ENCODE peak calls at places on chromosome 5, in ten cellular contexts. N is sigmoid colon; H is brain pericyte; E is astrocyte of the hippocampus; Q is stimulated activated effector memory CD8-positive, alpha-beta T cell treated with anti-CD3 and anti-CD28 coated beads, Interleukin-12 subunit alpha, Interleukin-12 subunit beta, amount 100 ng/mL, for 72 hours; R is caudate nucleus; U is NCI-H1092 treated with DMSO at 0.1 percent for 48 hours; D is dermis blood vessel endothelial cell; O is GM12891; L is GM03348. C is an unnamed sample.

GRCh38 chr5:151058301-151058700 is 22.5 kb downstream of the TNIP1 start:
- DNase-seq in N (no peak), O (no peak), U (no peak), H (no peak), Q (no peak), L (no peak), D (no peak), E (no peak), R (no peak), C (no peak)

GRCh38 chr5:111432828-111433536 is 79.4 kb downstream of the STARD4 start:
- DNase-seq in L (peak; percentile 18), Q (no peak), H (no peak), E (no peak), O (no peak), N (no peak), D (no peak), R (no peak), U (no peak), C (no peak)

GRCh38 chr5:110951373-110951791 is 120.1 kb upstream of the TSLP start:
- DNase-seq in E (peak; percentile 62), N (no peak), U (no peak), D (no peak), L (no peak), Q (no peak), R (no peak), O (no peak), H (no peak), C (no peak)

GRCh38 chr5:163504091-163504931 is 1.1 kb upstream of the MAT2B start:
- DNase-seq in N (peak; percentile 76), L (peak; percentile 27), U (no peak), D (peak; percentile 59), R (peak; percentile 32), O (no peak), H (peak; percentile 21), Q (peak; percentile 73), E (peak; percentile 86), C (peak; percentile 8)

GRCh38 chr5:171479776-171480125 is 60.3 kb downstream of the FGF18 start:
- DNase-seq in R (no peak), D (no peak), E (no peak), U (no peak), N (no peak), L (no peak), O (no peak), Q (no peak), H (no peak), C (no peak)

GRCh38 chr5:169243651-169244422 is 57.1 kb downstream of the SLIT3 start:
- DNase-seq in Q (no peak), L (no peak), D (no peak), N (no peak), O (no peak), H (no peak), U (no peak), E (no peak), R (peak; percentile 54), C (no peak)

GRCh38 chr5:16582081-16582480 is 34.7 kb downstream of the RETREG1 start:
- DNase-seq in Q (no peak), R (no peak), H (no peak), U (no peak), O (no peak), E (no peak), N (no peak), D (no peak), L (no peak), C (no peak)

GRCh38 chr5:126918624-126918957 is 111.8 kb downstream of the MARCHF3 start:
- DNase-seq in E (no peak), D (peak; percentile 30), H (no peak), U (no peak), Q (no peak), R (no peak), N (no peak), L (no peak), O (no peak), C (no peak)

GRCh38 chr5:37251673-37252072 is 2.5 kb upstream of the CPLANE1 start:
- DNase-seq in Q (no peak), L (no peak), O (no peak), E (no peak), N (no peak), D (no peak), R (no peak), H (no peak), U (no peak), C (no peak)

GRCh38 chr5:68420476-68421344 is 205.2 kb downstream of the PIK3R1 start:
- DNase-seq in R (no peak), O (no peak), E (no peak), L (no peak), U (no peak), D (no peak), H (no peak), N (no peak), Q (no peak), C (no peak)

GRCh38 chr5:135234242-135235000 is 164.6 kb downstream of the MACROH2A1 start:
- DNase-seq in N (peak; percentile 38), H (no peak), R (no peak), U (no peak), O (no peak), E (no peak), L (no peak), Q (no peak), D (no peak), C (no peak)

GRCh38 chr5:10595678-10596309 is 31.9 kb downstream of the ANKRD33B start:
- DNase-seq in O (no peak), L (peak; percentile 88), E (peak; percentile 88), H (peak; percentile 53), R (no peak), Q (peak; percentile 69), U (no peak), D (peak; percentile 88), N (no peak), C (no peak)

GRCh38 chr5:138536665-138537315 is 6.2 kb downstream of the ETF1 start:
- DNase-seq in N (no peak), O (no peak), E (peak; percentile 21), L (peak; percentile 29), U (no peak), D (peak; percentile 49), R (no peak), H (no peak), Q (no peak), C (no peak)

GRCh38 chr5:110414360-110414759 is 312.1 kb downstream of the TMEM232 start:
- DNase-seq in D (no peak), O (no peak), R (no peak), U (no peak), Q (no peak), E (peak; percentile 42), H (no peak), L (peak; percentile 36), N (no peak), C (no peak)

GRCh38 chr5:14268236-14268701 is 125.1 kb downstream of the TRIO start:
- DNase-seq in U (no peak), N (no peak), L (peak; percentile 64), O (no peak), D (peak; percentile 77), R (no peak), E (peak; percentile 83), Q (no peak), H (no peak), C (no peak)

GRCh38 chr5:127447822-127448221 is 69.6 kb upstream of the PRRC1 start:
- DNase-seq in D (no peak), E (peak; percentile 45), L (no peak), O (no peak), U (no peak), H (no peak), R (no peak), Q (no peak), N (no peak), C (no peak)

GRCh38 chr5:66169534-66169933 is 25.4 kb downstream of the SREK1 start:
- DNase-seq in D (peak; percentile 25), E (no peak), U (no peak), R (no peak), H (no peak), O (no peak), Q (no peak), L (no peak), N (no peak), C (no peak)

GRCh38 chr5:60586307-60586901 is 113.6 kb downstream of the DEPDC1B start:
- DNase-seq in U (no peak), E (peak; percentile 16), R (no peak), L (peak; percentile 14), Q (no peak), N (no peak), O (no peak), H (peak; percentile 31), D (peak; percentile 36), C (peak; percentile 41)

GRCh38 chr5:89473196-89473595 is 590.2 kb upstream of the MEF2C start:
- DNase-seq in N (no peak), Q (no peak), D (no peak), R (no peak), E (peak; percentile 27), H (peak; percentile 10), U (no peak), L (no peak), O (no peak), C (no peak)

GRCh38 chr5:172855597-172856292 is 21.7 kb downstream of the ERGIC1 start:
- DNase-seq in H (no peak), N (peak; percentile 85), E (peak; percentile 33), L (peak; percentile 63), Q (no peak), O (no peak), D (peak; percentile 91), U (no peak), R (no peak), C (no peak)

GRCh38 chr5:109880907-109881685 is 191.4 kb downstream of the MAN2A1 start:
- DNase-seq in D (no peak), U (peak; percentile 58), L (no peak), O (no peak), H (no peak), N (no peak), E (peak; percentile 66), R (no peak), Q (no peak), C (no peak)

GRCh38 chr5:168590666-168591065 is 11.5 kb upstream of the PANK3 start:
- DNase-seq in H (no peak), R (no peak), L (no peak), E (no peak), N (no peak), D (no peak), O (no peak), Q (no peak), U (no peak), C (no peak)

GRCh38 chr5:161544350-161544765 is 2.2 kb downstream of the GABRB2 start:
- DNase-seq in E (peak; percentile 67), L (peak; percentile 63), U (no peak), O (no peak), R (peak; percentile 30), N (no peak), D (peak; percentile 68), H (no peak), Q (no peak), C (peak; percentile 57)